ENCODE peak calls at places on chromosomes 13 and 19, in eight cellular contexts. Q is left ventricle myocardium inferior, N is thoracic aorta, W is tibial artery, U is cardiac muscle cell, B is heart right ventricle, A is left lung, S is esophagus squamous epithelium. R is an unnamed sample. For H3K4me1, the result is how much of the 10 kb centered on the place peaks cover.

GRCh38 chr19:57675881-57676280 is 5.9 kb upstream of the ZNF551 start:
- DNase-seq in Q (no peak), N (no peak), W (no peak), U (no peak), B (no peak), A (no peak), S (no peak), R (no peak)

GRCh38 chr19:1312732-1313694 is 27.3 kb downstream of the EFNA2 start:
- DNase-seq in Q (no peak), N (no peak), W (no peak), U (peak), B (no peak), A (peak), S (no peak), R (no peak)

GRCh38 chr13:94641432-94641941 is 39.8 kb downstream of the GPR180 start:
- DNase-seq in Q (no peak), N (no peak), W (no peak), U (peak), B (no peak), A (no peak), S (no peak), R (no peak)

GRCh38 chr13:48975101-48975925 is at the start of gene FNDC3A:
- DNase-seq in Q (peak), N (no peak), W (peak), U (peak), B (peak), A (no peak), S (no peak), R (peak)

GRCh38 chr19:58033741-58034475 is at the start of gene ZSCAN1:
- DNase-seq in Q (peak), N (no peak), W (peak), U (peak), B (peak), A (peak), S (no peak), R (peak)

GRCh38 chr19:2561895-2562294 is 86.0 kb downstream of the GADD45B start:
- DNase-seq in Q (peak), N (no peak), W (no peak), U (no peak), B (no peak), A (peak), S (no peak), R (peak)

GRCh38 chr13:47241446-47241845 is 344.6 kb upstream of the HTR2A start:
- DNase-seq in Q (no peak), N (no peak), W (no peak), U (no peak), B (no peak), A (no peak), S (no peak), R (no peak)

GRCh38 chr13:33219926-33220325 is 65.6 kb downstream of the STARD13 start:
- DNase-seq in Q (no peak), N (no peak), W (no peak), U (no peak), B (no peak), A (no peak), S (no peak), R (no peak)

GRCh38 chr13:110559429-110559943 is 2.0 kb downstream of the RAB20 start:
- DNase-seq in Q (peak), N (no peak), W (peak), U (peak), B (peak), A (peak), S (no peak), R (peak)

GRCh38 chr19:16398530-16399241 is 73.1 kb downstream of the EPS15L1 start:
- DNase-seq in Q (no peak), N (no peak), W (no peak), U (peak), B (no peak), A (no peak), S (no peak), R (no peak)

DNA sequence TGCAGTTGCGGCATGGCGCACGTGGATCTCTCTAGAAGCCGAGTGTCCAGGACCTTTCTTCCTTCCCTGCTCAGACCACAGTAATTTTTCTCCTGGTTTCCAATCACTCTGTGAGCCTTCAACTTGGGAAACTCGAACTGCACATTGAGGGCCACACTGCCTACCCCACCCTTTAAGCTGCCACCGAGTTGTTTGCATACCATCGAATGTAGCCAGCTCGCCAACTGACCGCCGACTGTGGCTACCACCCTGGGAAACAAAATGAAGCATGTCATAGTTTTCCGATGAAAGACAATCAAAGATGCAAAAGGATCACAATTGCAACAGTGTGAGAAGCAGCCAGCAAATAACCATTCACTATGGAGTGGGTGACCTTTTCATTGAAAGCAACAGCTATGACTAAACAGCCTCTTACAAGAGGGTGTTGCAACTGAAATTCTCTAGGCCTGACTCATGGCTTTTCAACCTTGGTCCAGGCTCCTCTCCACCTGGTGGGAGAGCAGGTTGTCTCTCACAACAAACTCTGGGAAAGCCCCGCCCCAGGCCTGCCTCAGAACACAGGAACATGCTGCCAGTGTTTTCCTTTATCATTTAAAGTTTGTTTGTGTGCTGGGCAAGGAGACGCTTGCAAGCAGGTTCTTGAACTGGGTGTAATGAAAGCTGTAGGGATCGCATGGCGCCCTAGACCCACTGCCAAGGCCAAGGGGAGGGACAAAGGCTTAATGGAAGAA is 141.7 kb upstream of the SERP2 start:
- DNase-seq in Q (no peak), N (no peak), W (peak), U (peak), B (no peak), A (peak), S (no peak), R (peak)
- TF ChIP-seq CTCF in Q (no peak), N (no peak), W (peak), U (peak), B (no peak), A (no peak), S (peak), R (no peak)

GRCh38 chr19:46376241-46377153 is 29.6 kb downstream of the PPP5C start:
- DNase-seq in Q (no peak), N (no peak), W (peak), U (no peak), B (no peak), A (peak), S (no peak), R (no peak)

GRCh38 chr19:46372901-46373572 is 26.1 kb downstream of the PPP5C start:
- DNase-seq in Q (no peak), N (no peak), W (peak), U (peak), B (no peak), A (peak), S (no peak), R (no peak)

GRCh38 chr19:46374526-46375475 is 27.9 kb downstream of the PPP5C start:
- DNase-seq in Q (no peak), N (no peak), W (peak), U (no peak), B (no peak), A (peak), S (no peak), R (no peak)

GRCh38 chr19:46371371-46371901 is 24.5 kb downstream of the PPP5C start:
- DNase-seq in Q (no peak), N (no peak), W (no peak), U (no peak), B (no peak), A (peak), S (no peak), R (no peak)

DNA sequence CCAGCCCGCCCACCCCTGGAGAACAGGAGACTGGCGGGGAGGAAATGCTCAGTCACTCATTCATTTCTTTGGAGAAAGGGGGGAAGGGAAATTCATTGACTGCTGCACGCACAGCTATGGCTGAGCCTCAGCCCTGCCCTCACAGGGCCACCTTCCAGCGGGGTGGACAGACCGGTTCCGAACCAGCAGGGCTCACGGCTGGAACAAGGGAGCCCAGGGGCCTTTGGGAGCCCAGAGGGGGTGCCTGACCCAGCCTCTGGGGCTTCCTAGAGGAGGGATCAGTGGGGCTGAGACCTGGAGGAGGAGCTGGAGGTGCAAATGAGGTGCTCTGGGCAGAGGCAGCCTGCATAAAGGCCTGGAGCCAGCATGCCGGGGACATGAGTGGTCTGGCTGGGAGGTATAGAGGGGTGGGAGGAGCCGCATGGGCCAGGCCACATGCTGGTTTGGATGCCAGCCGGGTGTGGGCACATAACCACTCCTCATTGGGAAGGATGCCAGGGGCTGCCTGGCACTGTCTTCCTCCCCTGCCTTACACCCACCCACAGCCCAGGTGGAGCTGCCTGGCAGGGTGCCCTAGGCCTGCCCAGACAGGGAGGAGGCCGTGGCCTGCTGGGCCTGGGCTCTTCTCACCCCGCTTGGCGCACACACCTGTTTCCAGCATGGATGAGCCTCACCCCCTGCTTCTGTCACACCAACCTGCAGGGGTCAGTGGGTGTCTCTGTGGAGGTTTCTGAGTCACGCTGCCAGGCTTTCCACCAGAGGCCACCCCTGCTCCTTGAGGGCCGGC is 26.9 kb downstream of the PPP5C start:
- DNase-seq in Q (peak), N (peak), W (peak), U (no peak), B (peak), A (peak), S (peak), R (peak)
- H3K4me1 ChIP-seq in Q (half or more), N (under half), W (half or more), U (under half), B (under half), A (under half), S (under half), R (under half)

DNA sequence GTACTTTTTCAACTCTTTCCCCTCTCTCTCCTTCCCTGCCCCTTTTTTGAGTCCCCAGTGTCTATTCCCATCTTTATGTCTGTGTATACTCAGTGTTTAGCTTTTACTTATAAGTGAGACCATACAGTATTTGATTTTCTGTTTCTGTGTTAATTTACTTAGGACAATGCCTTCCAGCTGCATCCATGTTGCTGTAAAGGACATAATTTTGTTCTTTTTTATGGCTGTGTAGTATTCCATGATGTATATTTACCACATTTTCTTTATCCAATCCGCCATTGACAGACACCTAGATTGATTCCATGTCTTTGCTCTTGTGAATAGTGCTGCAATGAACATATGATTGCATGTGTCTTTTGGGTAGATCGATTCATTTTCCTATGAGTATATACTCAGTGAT is 10.7 kb upstream of the ZC3H13 start:
- DNase-seq in Q (no peak), N (no peak), W (no peak), U (no peak), B (no peak), A (no peak), S (no peak), R (no peak)
- H3K4me3 ChIP-seq in Q (no peak), N (no peak), W (no peak), U (no peak), B (no peak), A (no peak), S (no peak), R (no peak)

GRCh38 chr13:20492641-20493040 is 33.0 kb downstream of the CRYL1 start:
- DNase-seq in Q (no peak), N (no peak), W (no peak), U (peak), B (no peak), A (no peak), S (no peak), R (no peak)

GRCh38 chr13:20487927-20488326 is 37.7 kb downstream of the CRYL1 start:
- DNase-seq in Q (no peak), N (no peak), W (no peak), U (no peak), B (no peak), A (no peak), S (no peak), R (no peak)

GRCh38 chr13:20494656-20495055 is 31.0 kb downstream of the CRYL1 start:
- DNase-seq in Q (no peak), N (no peak), W (no peak), U (no peak), B (no peak), A (no peak), S (no peak), R (no peak)

GRCh38 chr13:20492036-20492435 is 33.6 kb downstream of the CRYL1 start:
- DNase-seq in Q (no peak), N (no peak), W (no peak), U (no peak), B (no peak), A (no peak), S (no peak), R (no peak)

GRCh38 chr13:20489185-20489820 is 36.4 kb downstream of the CRYL1 start:
- DNase-seq in Q (no peak), N (no peak), W (no peak), U (no peak), B (no peak), A (no peak), S (no peak), R (no peak)
- TF ChIP-seq CTCF in Q (peak), N (no peak), W (no peak), U (no peak), B (peak), A (no peak), S (peak), R (no peak)

R was measured in lower lobe of right lung.